ENCODE peak calls at places on chromosomes 1 and 21, in ten cellular contexts. One of them, this sample, is unnamed.
A peak's percentile ranks its signal among the peaks of the same experiment; 100 is the strongest.

GRCh38 chr1:20792177-20792576 is 5.1 kb upstream of the HP1BP3 start:
- DNase-seq in lower lobe of right lung: no peak
- DNase-seq in left cardiac atrium: no peak
- DNase-seq in EL: peak; percentile 74
- DNase-seq in hypothalamus: no peak
- DNase-seq in NT2/D1: no peak
- DNase-seq in psoas muscle: no peak
- DNase-seq in effector CD8-positive, alpha-beta T cell: no peak
- DNase-seq in RWPE1: no peak
- DNase-seq in activated CD8-positive, alpha-beta memory T cell treated with anti-CD3 and anti-CD28 coated beads for 24 hours: no peak
- DNase-seq in this sample: no peak

GRCh38 chr1:109113787-109114568 is at the start of gene ELAPOR1:
- DNase-seq in psoas muscle: peak; percentile 43
- DNase-seq in hypothalamus: no peak
- DNase-seq in effector CD8-positive, alpha-beta T cell: peak; percentile 77
- DNase-seq in left cardiac atrium: peak; percentile 56
- DNase-seq in activated CD8-positive, alpha-beta memory T cell treated with anti-CD3 and anti-CD28 coated beads for 24 hours: peak; percentile 89
- DNase-seq in RWPE1: peak; percentile 42
- DNase-seq in EL: peak; percentile 39
- DNase-seq in NT2/D1: no peak
- DNase-seq in lower lobe of right lung: peak; percentile 79
- DNase-seq in this sample: peak; percentile 33

GRCh38 chr21:31893841-31894240 is 21.0 kb downstream of the HUNK start:
- DNase-seq in hypothalamus: no peak
- DNase-seq in psoas muscle: no peak
- DNase-seq in NT2/D1: no peak
- DNase-seq in effector CD8-positive, alpha-beta T cell: no peak
- DNase-seq in lower lobe of right lung: no peak
- DNase-seq in activated CD8-positive, alpha-beta memory T cell treated with anti-CD3 and anti-CD28 coated beads for 24 hours: no peak
- DNase-seq in EL: no peak
- DNase-seq in RWPE1: no peak
- DNase-seq in left cardiac atrium: no peak
- DNase-seq in this sample: no peak

GRCh38 chr1:153513666-153514065 is 22.1 kb downstream of the S100A6 start:
- DNase-seq in effector CD8-positive, alpha-beta T cell: no peak
- DNase-seq in left cardiac atrium: no peak
- DNase-seq in RWPE1: no peak
- DNase-seq in hypothalamus: no peak
- DNase-seq in activated CD8-positive, alpha-beta memory T cell treated with anti-CD3 and anti-CD28 coated beads for 24 hours: no peak
- DNase-seq in lower lobe of right lung: no peak
- DNase-seq in EL: no peak
- DNase-seq in NT2/D1: no peak
- DNase-seq in psoas muscle: no peak
- DNase-seq in this sample: no peak

GRCh38 chr1:172497230-172497629 is 35.7 kb upstream of the SUCO start:
- DNase-seq in NT2/D1: peak; percentile 84
- DNase-seq in activated CD8-positive, alpha-beta memory T cell treated with anti-CD3 and anti-CD28 coated beads for 24 hours: no peak
- DNase-seq in RWPE1: peak; percentile 36
- DNase-seq in EL: peak; percentile 89
- DNase-seq in psoas muscle: no peak
- DNase-seq in effector CD8-positive, alpha-beta T cell: no peak
- DNase-seq in lower lobe of right lung: peak; percentile 45
- DNase-seq in hypothalamus: no peak
- DNase-seq in left cardiac atrium: no peak
- DNase-seq in this sample: no peak

GRCh38 chr1:7744882-7745281 is 26.2 kb upstream of the VAMP3 start:
- DNase-seq in hypothalamus: no peak
- DNase-seq in lower lobe of right lung: no peak
- DNase-seq in left cardiac atrium: no peak
- DNase-seq in activated CD8-positive, alpha-beta memory T cell treated with anti-CD3 and anti-CD28 coated beads for 24 hours: no peak
- DNase-seq in effector CD8-positive, alpha-beta T cell: no peak
- DNase-seq in EL: no peak
- DNase-seq in NT2/D1: no peak
- DNase-seq in psoas muscle: no peak
- DNase-seq in RWPE1: no peak
- DNase-seq in this sample: no peak

GRCh38 chr1:19698181-19698580 is 33.5 kb downstream of the HTR6 start:
- DNase-seq in activated CD8-positive, alpha-beta memory T cell treated with anti-CD3 and anti-CD28 coated beads for 24 hours: no peak
- DNase-seq in EL: no peak
- DNase-seq in effector CD8-positive, alpha-beta T cell: no peak
- DNase-seq in psoas muscle: no peak
- DNase-seq in hypothalamus: no peak
- DNase-seq in lower lobe of right lung: no peak
- DNase-seq in left cardiac atrium: no peak
- DNase-seq in RWPE1: no peak
- DNase-seq in NT2/D1: no peak
- DNase-seq in this sample: no peak

GRCh38 chr1:227378183-227378582 is 59.9 kb upstream of the CDC42BPA start:
- DNase-seq in RWPE1: no peak
- DNase-seq in activated CD8-positive, alpha-beta memory T cell treated with anti-CD3 and anti-CD28 coated beads for 24 hours: no peak
- DNase-seq in hypothalamus: no peak
- DNase-seq in NT2/D1: no peak
- DNase-seq in left cardiac atrium: no peak
- DNase-seq in EL: no peak
- DNase-seq in effector CD8-positive, alpha-beta T cell: no peak
- DNase-seq in lower lobe of right lung: no peak
- DNase-seq in psoas muscle: no peak
- DNase-seq in this sample: no peak

GRCh38 chr1:51567653-51568052 is 48.6 kb upstream of the EPS15 start:
- DNase-seq in left cardiac atrium: no peak
- DNase-seq in RWPE1: peak; percentile 32
- DNase-seq in activated CD8-positive, alpha-beta memory T cell treated with anti-CD3 and anti-CD28 coated beads for 24 hours: no peak
- DNase-seq in EL: peak; percentile 95
- DNase-seq in NT2/D1: no peak
- DNase-seq in lower lobe of right lung: no peak
- DNase-seq in psoas muscle: no peak
- DNase-seq in effector CD8-positive, alpha-beta T cell: no peak
- DNase-seq in hypothalamus: no peak
- DNase-seq in this sample: no peak

GRCh38 chr1:160197231-160197630 is 6.9 kb downstream of the CASQ1 start:
- DNase-seq in effector CD8-positive, alpha-beta T cell: no peak
- DNase-seq in lower lobe of right lung: no peak
- DNase-seq in NT2/D1: no peak
- DNase-seq in left cardiac atrium: no peak
- DNase-seq in EL: no peak
- DNase-seq in RWPE1: no peak
- DNase-seq in hypothalamus: no peak
- DNase-seq in psoas muscle: no peak
- DNase-seq in activated CD8-positive, alpha-beta memory T cell treated with anti-CD3 and anti-CD28 coated beads for 24 hours: no peak
- DNase-seq in this sample: peak; percentile 49

GRCh38 chr1:27527857-27528700 is 38.1 kb upstream of the WASF2 start:
- DNase-seq in effector CD8-positive, alpha-beta T cell: peak; percentile 34
- DNase-seq in lower lobe of right lung: peak; percentile 83
- DNase-seq in hypothalamus: no peak
- DNase-seq in RWPE1: peak; percentile 65
- DNase-seq in left cardiac atrium: peak; percentile 35
- DNase-seq in NT2/D1: no peak
- DNase-seq in EL: no peak
- DNase-seq in activated CD8-positive, alpha-beta memory T cell treated with anti-CD3 and anti-CD28 coated beads for 24 hours: peak; percentile 79
- DNase-seq in psoas muscle: no peak
- DNase-seq in this sample: peak; percentile 57

GRCh38 chr21:26850116-26850643 is 5.0 kb upstream of the ADAMTS1 start:
- DNase-seq in hypothalamus: no peak
- DNase-seq in EL: peak; percentile 66
- DNase-seq in NT2/D1: peak; percentile 27
- DNase-seq in left cardiac atrium: no peak
- DNase-seq in lower lobe of right lung: no peak
- DNase-seq in effector CD8-positive, alpha-beta T cell: no peak
- DNase-seq in RWPE1: peak; percentile 13
- DNase-seq in activated CD8-positive, alpha-beta memory T cell treated with anti-CD3 and anti-CD28 coated beads for 24 hours: no peak
- DNase-seq in psoas muscle: no peak
- DNase-seq in this sample: no peak

GRCh38 chr1:43707191-43708005 is at the start of gene ST3GAL3:
- DNase-seq in activated CD8-positive, alpha-beta memory T cell treated with anti-CD3 and anti-CD28 coated beads for 24 hours: peak; percentile 94
- DNase-seq in lower lobe of right lung: peak; percentile 95
- DNase-seq in NT2/D1: peak; percentile 95
- DNase-seq in EL: peak; percentile 94
- DNase-seq in left cardiac atrium: peak; percentile 95
- DNase-seq in hypothalamus: peak; percentile 53
- DNase-seq in effector CD8-positive, alpha-beta T cell: peak; percentile 80
- DNase-seq in RWPE1: peak; percentile 93
- DNase-seq in psoas muscle: peak; percentile 95
- DNase-seq in this sample: peak; percentile 94

GRCh38 chr1:23747947-23748346 is 4.7 kb downstream of the ELOA start:
- DNase-seq in NT2/D1: no peak
- DNase-seq in hypothalamus: no peak
- DNase-seq in activated CD8-positive, alpha-beta memory T cell treated with anti-CD3 and anti-CD28 coated beads for 24 hours: no peak
- DNase-seq in psoas muscle: no peak
- DNase-seq in left cardiac atrium: no peak
- DNase-seq in lower lobe of right lung: no peak
- DNase-seq in EL: no peak
- DNase-seq in effector CD8-positive, alpha-beta T cell: no peak
- DNase-seq in RWPE1: no peak
- DNase-seq in this sample: no peak

GRCh38 chr1:180572745-180573144 is 14.0 kb downstream of the OVAAL start:
- DNase-seq in left cardiac atrium: no peak
- DNase-seq in EL: no peak
- DNase-seq in NT2/D1: no peak
- DNase-seq in lower lobe of right lung: no peak
- DNase-seq in hypothalamus: no peak
- DNase-seq in psoas muscle: no peak
- DNase-seq in RWPE1: no peak
- DNase-seq in activated CD8-positive, alpha-beta memory T cell treated with anti-CD3 and anti-CD28 coated beads for 24 hours: no peak
- DNase-seq in effector CD8-positive, alpha-beta T cell: no peak
- DNase-seq in this sample: no peak

GRCh38 chr1:31575373-31576140 is 758 bp upstream of the TINAGL1 start:
- DNase-seq in hypothalamus: no peak
- DNase-seq in activated CD8-positive, alpha-beta memory T cell treated with anti-CD3 and anti-CD28 coated beads for 24 hours: peak; percentile 50
- DNase-seq in psoas muscle: no peak
- DNase-seq in effector CD8-positive, alpha-beta T cell: no peak
- DNase-seq in EL: no peak
- DNase-seq in RWPE1: peak; percentile 85
- DNase-seq in NT2/D1: no peak
- DNase-seq in left cardiac atrium: no peak
- DNase-seq in lower lobe of right lung: peak; percentile 75
- DNase-seq in this sample: no peak

GRCh38 chr1:109948285-109948630 is 36.3 kb upstream of the AHCYL1 start:
- DNase-seq in RWPE1: no peak
- DNase-seq in NT2/D1: no peak
- DNase-seq in effector CD8-positive, alpha-beta T cell: no peak
- DNase-seq in lower lobe of right lung: no peak
- DNase-seq in left cardiac atrium: no peak
- DNase-seq in activated CD8-positive, alpha-beta memory T cell treated with anti-CD3 and anti-CD28 coated beads for 24 hours: no peak
- DNase-seq in hypothalamus: no peak
- DNase-seq in EL: no peak
- DNase-seq in psoas muscle: no peak
- DNase-seq in this sample: no peak

GRCh38 chr1:11107541-11107940 is 7.9 kb upstream of the EXOSC10 start:
- DNase-seq in lower lobe of right lung: no peak
- DNase-seq in psoas muscle: no peak
- DNase-seq in left cardiac atrium: no peak
- DNase-seq in effector CD8-positive, alpha-beta T cell: no peak
- DNase-seq in hypothalamus: no peak
- DNase-seq in EL: no peak
- DNase-seq in NT2/D1: no peak
- DNase-seq in activated CD8-positive, alpha-beta memory T cell treated with anti-CD3 and anti-CD28 coated beads for 24 hours: no peak
- DNase-seq in RWPE1: no peak
- DNase-seq in this sample: no peak

GRCh38 chr21:39173999-39174398 is 9.3 kb downstream of the PSMG1 start:
- DNase-seq in left cardiac atrium: no peak
- DNase-seq in psoas muscle: no peak
- DNase-seq in activated CD8-positive, alpha-beta memory T cell treated with anti-CD3 and anti-CD28 coated beads for 24 hours: no peak
- DNase-seq in effector CD8-positive, alpha-beta T cell: no peak
- DNase-seq in NT2/D1: no peak
- DNase-seq in hypothalamus: no peak
- DNase-seq in RWPE1: no peak
- DNase-seq in EL: no peak
- DNase-seq in lower lobe of right lung: no peak
- DNase-seq in this sample: no peak

GRCh38 chr1:23559985-23560755 is 869 bp upstream of the ID3 start:
- DNase-seq in left cardiac atrium: no peak
- DNase-seq in activated CD8-positive, alpha-beta memory T cell treated with anti-CD3 and anti-CD28 coated beads for 24 hours: no peak
- DNase-seq in RWPE1: no peak
- DNase-seq in effector CD8-positive, alpha-beta T cell: no peak
- DNase-seq in EL: peak; percentile 52
- DNase-seq in lower lobe of right lung: no peak
- DNase-seq in psoas muscle: no peak
- DNase-seq in hypothalamus: no peak
- DNase-seq in NT2/D1: no peak
- DNase-seq in this sample: no peak

GRCh38 chr1:15178571-15179484 is 25.3 kb downstream of the TMEM51 start:
- DNase-seq in RWPE1: peak; percentile 91
- DNase-seq in hypothalamus: no peak
- DNase-seq in effector CD8-positive, alpha-beta T cell: no peak
- DNase-seq in lower lobe of right lung: no peak
- DNase-seq in EL: peak; percentile 94
- DNase-seq in left cardiac atrium: no peak
- DNase-seq in psoas muscle: no peak
- DNase-seq in NT2/D1: no peak
- DNase-seq in activated CD8-positive, alpha-beta memory T cell treated with anti-CD3 and anti-CD28 coated beads for 24 hours: no peak
- DNase-seq in this sample: no peak

GRCh38 chr1:236753554-236753953 is 41.5 kb upstream of the MTR start:
- DNase-seq in EL: peak; percentile 30
- DNase-seq in effector CD8-positive, alpha-beta T cell: no peak
- DNase-seq in psoas muscle: no peak
- DNase-seq in NT2/D1: peak; percentile 76
- DNase-seq in lower lobe of right lung: no peak
- DNase-seq in RWPE1: no peak
- DNase-seq in activated CD8-positive, alpha-beta memory T cell treated with anti-CD3 and anti-CD28 coated beads for 24 hours: no peak
- DNase-seq in hypothalamus: no peak
- DNase-seq in left cardiac atrium: no peak
- DNase-seq in this sample: no peak

GRCh38 chr1:51520700-51521248 is 1.7 kb upstream of the EPS15 start:
- DNase-seq in activated CD8-positive, alpha-beta memory T cell treated with anti-CD3 and anti-CD28 coated beads for 24 hours: no peak
- DNase-seq in RWPE1: no peak
- DNase-seq in hypothalamus: no peak
- DNase-seq in left cardiac atrium: no peak
- DNase-seq in effector CD8-positive, alpha-beta T cell: no peak
- DNase-seq in psoas muscle: no peak
- DNase-seq in lower lobe of right lung: no peak
- DNase-seq in NT2/D1: no peak
- DNase-seq in EL: no peak
- DNase-seq in this sample: no peak

GRCh38 chr1:7044471-7044805 is 259.2 kb downstream of the CAMTA1 start:
- DNase-seq in EL: no peak
- DNase-seq in effector CD8-positive, alpha-beta T cell: no peak
- DNase-seq in activated CD8-positive, alpha-beta memory T cell treated with anti-CD3 and anti-CD28 coated beads for 24 hours: no peak
- DNase-seq in left cardiac atrium: no peak
- DNase-seq in hypothalamus: no peak
- DNase-seq in psoas muscle: no peak
- DNase-seq in RWPE1: no peak
- DNase-seq in NT2/D1: no peak
- DNase-seq in lower lobe of right lung: no peak
- DNase-seq in this sample: no peak

GRCh38 chr21:41823166-41823565 is 56.0 kb downstream of the PRDM15 start:
- DNase-seq in RWPE1: no peak
- DNase-seq in activated CD8-positive, alpha-beta memory T cell treated with anti-CD3 and anti-CD28 coated beads for 24 hours: no peak
- DNase-seq in effector CD8-positive, alpha-beta T cell: no peak
- DNase-seq in EL: no peak
- DNase-seq in NT2/D1: no peak
- DNase-seq in psoas muscle: no peak
- DNase-seq in left cardiac atrium: no peak
- DNase-seq in lower lobe of right lung: no peak
- DNase-seq in hypothalamus: no peak
- DNase-seq in this sample: no peak

GRCh38 chr1:192808588-192809285 is at the start of gene RGS2:
- DNase-seq in activated CD8-positive, alpha-beta memory T cell treated with anti-CD3 and anti-CD28 coated beads for 24 hours: peak; percentile 94
- DNase-seq in EL: peak; percentile 91
- DNase-seq in RWPE1: peak; percentile 96
- DNase-seq in hypothalamus: peak; percentile 75
- DNase-seq in psoas muscle: peak; percentile 90
- DNase-seq in effector CD8-positive, alpha-beta T cell: peak; percentile 80
- DNase-seq in lower lobe of right lung: peak; percentile 94
- DNase-seq in left cardiac atrium: peak; percentile 93
- DNase-seq in NT2/D1: peak; percentile 96
- DNase-seq in this sample: peak; percentile 92

GRCh38 chr1:115299266-115299665 is 38.8 kb downstream of the NGF start:
- DNase-seq in left cardiac atrium: no peak
- DNase-seq in psoas muscle: no peak
- DNase-seq in NT2/D1: no peak
- DNase-seq in activated CD8-positive, alpha-beta memory T cell treated with anti-CD3 and anti-CD28 coated beads for 24 hours: no peak
- DNase-seq in lower lobe of right lung: no peak
- DNase-seq in hypothalamus: no peak
- DNase-seq in RWPE1: no peak
- DNase-seq in EL: no peak
- DNase-seq in effector CD8-positive, alpha-beta T cell: no peak
- DNase-seq in this sample: no peak

GRCh38 chr1:44024903-44025525 is 6.2 kb downstream of the SLC6A9 start:
- DNase-seq in activated CD8-positive, alpha-beta memory T cell treated with anti-CD3 and anti-CD28 coated beads for 24 hours: no peak
- DNase-seq in lower lobe of right lung: no peak
- DNase-seq in effector CD8-positive, alpha-beta T cell: no peak
- DNase-seq in psoas muscle: no peak
- DNase-seq in hypothalamus: no peak
- DNase-seq in RWPE1: peak; percentile 36
- DNase-seq in NT2/D1: no peak
- DNase-seq in left cardiac atrium: no peak
- DNase-seq in EL: peak; percentile 55
- DNase-seq in this sample: no peak

This sample was measured in left ventricle myocardium inferior.